ENCODE peak calls at places on chromosomes 5 and 9, in ten cellular contexts. One of them, this sample, is unnamed.

GRCh38 chr5:123209163-123210013 is 120.3 kb downstream of the PRDM6 start:
- DNase-seq in AG04449: peak; percentile 67
- DNase-seq in hypothalamus: no peak
- DNase-seq in iPS-NIHi11: no peak
- DNase-seq in T follicular helper cell: no peak
- DNase-seq in activated T-cell treated with anti-CD3 and anti-CD28 coated beads for 1 hour: no peak
- DNase-seq in mucosa of gallbladder: peak; percentile 34
- DNase-seq in aorta: no peak
- DNase-seq in H7: no peak
- DNase-seq in DMS153: no peak
- DNase-seq in this sample: no peak

GRCh38 chr9:108022246-108022935 is 532.8 kb upstream of the KLF4 start:
- DNase-seq in hypothalamus: no peak
- DNase-seq in H7: no peak
- DNase-seq in iPS-NIHi11: no peak
- DNase-seq in activated T-cell treated with anti-CD3 and anti-CD28 coated beads for 1 hour: no peak
- DNase-seq in aorta: no peak
- DNase-seq in mucosa of gallbladder: no peak
- DNase-seq in AG04449: no peak
- DNase-seq in T follicular helper cell: no peak
- DNase-seq in DMS153: no peak
- DNase-seq in this sample: no peak

GRCh38 chr5:9830184-9830583 is 200.0 kb upstream of the TAS2R1 start:
- DNase-seq in aorta: no peak
- DNase-seq in mucosa of gallbladder: no peak
- DNase-seq in AG04449: no peak
- DNase-seq in T follicular helper cell: no peak
- DNase-seq in hypothalamus: no peak
- DNase-seq in DMS153: no peak
- DNase-seq in activated T-cell treated with anti-CD3 and anti-CD28 coated beads for 1 hour: no peak
- DNase-seq in iPS-NIHi11: no peak
- DNase-seq in H7: no peak
- DNase-seq in this sample: no peak

GRCh38 chr5:57895766-57896165 is 413.2 kb upstream of the ACTBL2 start:
- DNase-seq in iPS-NIHi11: no peak
- DNase-seq in activated T-cell treated with anti-CD3 and anti-CD28 coated beads for 1 hour: no peak
- DNase-seq in H7: no peak
- DNase-seq in T follicular helper cell: no peak
- DNase-seq in AG04449: peak; percentile 47
- DNase-seq in aorta: no peak
- DNase-seq in mucosa of gallbladder: no peak
- DNase-seq in hypothalamus: no peak
- DNase-seq in DMS153: no peak
- DNase-seq in this sample: no peak

GRCh38 chr9:85995612-85996011 is 54.7 kb downstream of the NAA35 start:
- DNase-seq in aorta: no peak
- DNase-seq in activated T-cell treated with anti-CD3 and anti-CD28 coated beads for 1 hour: no peak
- DNase-seq in H7: no peak
- DNase-seq in AG04449: no peak
- DNase-seq in DMS153: no peak
- DNase-seq in hypothalamus: no peak
- DNase-seq in mucosa of gallbladder: no peak
- DNase-seq in iPS-NIHi11: no peak
- DNase-seq in T follicular helper cell: no peak
- DNase-seq in this sample: no peak

GRCh38 chr9:133968966-133969617 is 23.0 kb downstream of the VAV2 start:
- DNase-seq in activated T-cell treated with anti-CD3 and anti-CD28 coated beads for 1 hour: no peak
- DNase-seq in DMS153: no peak
- DNase-seq in hypothalamus: no peak
- DNase-seq in aorta: peak; percentile 51
- DNase-seq in H7: peak; percentile 60
- DNase-seq in iPS-NIHi11: no peak
- DNase-seq in T follicular helper cell: no peak
- DNase-seq in mucosa of gallbladder: no peak
- DNase-seq in AG04449: no peak
- DNase-seq in this sample: no peak

GRCh38 chr9:2704504-2704903 is 12.8 kb upstream of the KCNV2 start:
- DNase-seq in mucosa of gallbladder: no peak
- DNase-seq in T follicular helper cell: no peak
- DNase-seq in AG04449: no peak
- DNase-seq in hypothalamus: no peak
- DNase-seq in DMS153: no peak
- DNase-seq in activated T-cell treated with anti-CD3 and anti-CD28 coated beads for 1 hour: no peak
- DNase-seq in iPS-NIHi11: no peak
- DNase-seq in aorta: no peak
- DNase-seq in H7: no peak
- DNase-seq in this sample: no peak

GRCh38 chr5:141778683-141779082 is 96.7 kb upstream of the ARAP3 start:
- DNase-seq in aorta: no peak
- DNase-seq in mucosa of gallbladder: no peak
- DNase-seq in activated T-cell treated with anti-CD3 and anti-CD28 coated beads for 1 hour: no peak
- DNase-seq in DMS153: no peak
- DNase-seq in T follicular helper cell: no peak
- DNase-seq in AG04449: no peak
- DNase-seq in H7: no peak
- DNase-seq in iPS-NIHi11: no peak
- DNase-seq in hypothalamus: no peak
- DNase-seq in this sample: no peak

GRCh38 chr5:14298126-14298847 is 155.1 kb downstream of the TRIO start:
- DNase-seq in AG04449: peak; percentile 10
- DNase-seq in DMS153: no peak
- DNase-seq in aorta: no peak
- DNase-seq in activated T-cell treated with anti-CD3 and anti-CD28 coated beads for 1 hour: no peak
- DNase-seq in iPS-NIHi11: no peak
- DNase-seq in H7: no peak
- DNase-seq in T follicular helper cell: no peak
- DNase-seq in mucosa of gallbladder: no peak
- DNase-seq in hypothalamus: no peak
- DNase-seq in this sample: no peak

GRCh38 chr5:148135091-148136048 is 33.0 kb upstream of the SPINK14 start:
- DNase-seq in AG04449: no peak
- DNase-seq in iPS-NIHi11: no peak
- DNase-seq in activated T-cell treated with anti-CD3 and anti-CD28 coated beads for 1 hour: no peak
- DNase-seq in T follicular helper cell: no peak
- DNase-seq in aorta: no peak
- DNase-seq in hypothalamus: no peak
- DNase-seq in H7: no peak
- DNase-seq in DMS153: no peak
- DNase-seq in mucosa of gallbladder: no peak
- DNase-seq in this sample: no peak

GRCh38 chr9:116087751-116088194 is 65.8 kb upstream of the PAPPA start:
- DNase-seq in aorta: no peak
- DNase-seq in activated T-cell treated with anti-CD3 and anti-CD28 coated beads for 1 hour: no peak
- DNase-seq in H7: no peak
- DNase-seq in T follicular helper cell: no peak
- DNase-seq in DMS153: peak; percentile 44
- DNase-seq in hypothalamus: no peak
- DNase-seq in iPS-NIHi11: no peak
- DNase-seq in AG04449: no peak
- DNase-seq in mucosa of gallbladder: no peak
- DNase-seq in this sample: no peak

This sample was measured in H1.